ENCODE peak calls at places on chromosomes 3 and 15, in four cellular contexts. One of them, this sample, is unnamed.

GRCh38 chr3:119146578-119147375 is 812 bp downstream of the TEX55 start:
- DNase-seq in choroid plexus epithelial cell: no peak
- DNase-seq in upper lobe of right lung: no peak
- DNase-seq in AG09309: no peak
- DNase-seq in this sample: no peak

GRCh38 chr3:3800685-3801509 is 1.7 kb downstream of the LRRN1 start:
- DNase-seq in upper lobe of right lung: peak
- DNase-seq in AG09309: no peak
- DNase-seq in choroid plexus epithelial cell: no peak
- DNase-seq in this sample: no peak

GRCh38 chr3:62161306-62161705 is 212.0 kb downstream of the FEZF2 start:
- DNase-seq in choroid plexus epithelial cell: peak
- DNase-seq in upper lobe of right lung: no peak
- DNase-seq in AG09309: no peak
- DNase-seq in this sample: peak

GRCh38 chr3:197709135-197709534 is 27.6 kb downstream of the RUBCN start:
- DNase-seq in upper lobe of right lung: no peak
- DNase-seq in AG09309: no peak
- DNase-seq in choroid plexus epithelial cell: no peak
- DNase-seq in this sample: no peak

GRCh38 chr3:188664795-188665194 is 507.0 kb upstream of the TPRG1 start:
- DNase-seq in choroid plexus epithelial cell: no peak
- DNase-seq in upper lobe of right lung: no peak
- DNase-seq in AG09309: no peak
- DNase-seq in this sample: no peak

GRCh38 chr15:68470049-68470738 is 38.2 kb upstream of the ITGA11 start:
- DNase-seq in choroid plexus epithelial cell: no peak
- DNase-seq in upper lobe of right lung: no peak
- DNase-seq in AG09309: no peak
- DNase-seq in this sample: no peak

GRCh38 chr15:85687329-85687728 is 107.4 kb downstream of the KLHL25 start:
- DNase-seq in upper lobe of right lung: no peak
- DNase-seq in choroid plexus epithelial cell: no peak
- DNase-seq in AG09309: no peak
- DNase-seq in this sample: no peak

GRCh38 chr3:168165390-168166269 is 69.9 kb upstream of the GOLIM4 start:
- DNase-seq in upper lobe of right lung: no peak
- DNase-seq in AG09309: peak
- DNase-seq in choroid plexus epithelial cell: peak
- DNase-seq in this sample: peak

GRCh38 chr3:183227586-183227985 is 25.5 kb upstream of the B3GNT5 start:
- DNase-seq in choroid plexus epithelial cell: no peak
- DNase-seq in upper lobe of right lung: no peak
- DNase-seq in AG09309: no peak
- DNase-seq in this sample: no peak

GRCh38 chr3:179175358-179175757 is 27.2 kb downstream of the PIK3CA start:
- DNase-seq in upper lobe of right lung: no peak
- DNase-seq in choroid plexus epithelial cell: no peak
- DNase-seq in AG09309: no peak
- DNase-seq in this sample: peak

GRCh38 chr3:194688207-194688711 is 2.6 kb downstream of the FAM43A start:
- DNase-seq in upper lobe of right lung: peak
- DNase-seq in choroid plexus epithelial cell: peak
- DNase-seq in AG09309: no peak
- DNase-seq in this sample: peak

GRCh38 chr3:81743096-81744025 is 18.1 kb downstream of the GBE1 start:
- DNase-seq in upper lobe of right lung: no peak
- DNase-seq in choroid plexus epithelial cell: peak
- DNase-seq in AG09309: peak
- DNase-seq in this sample: peak

GRCh38 chr3:141429371-141430035 is 57.3 kb upstream of the RASA2 start:
- DNase-seq in choroid plexus epithelial cell: no peak
- DNase-seq in upper lobe of right lung: no peak
- DNase-seq in AG09309: no peak
- DNase-seq in this sample: no peak

GRCh38 chr3:18424213-18424861 is 802 bp downstream of the SATB1 start:
- DNase-seq in choroid plexus epithelial cell: no peak
- DNase-seq in upper lobe of right lung: peak
- DNase-seq in AG09309: no peak
- DNase-seq in this sample: no peak

GRCh38 chr3:126149256-126149902 is 31.0 kb downstream of the ALDH1L1 start:
- DNase-seq in upper lobe of right lung: no peak
- DNase-seq in AG09309: no peak
- DNase-seq in choroid plexus epithelial cell: no peak
- DNase-seq in this sample: no peak

GRCh38 chr3:41175365-41175764 is 23.9 kb upstream of the CTNNB1 start:
- DNase-seq in upper lobe of right lung: no peak
- DNase-seq in AG09309: no peak
- DNase-seq in choroid plexus epithelial cell: peak
- DNase-seq in this sample: no peak

GRCh38 chr3:134810850-134811249 is 15.8 kb downstream of the EPHB1 start:
- DNase-seq in AG09309: no peak
- DNase-seq in choroid plexus epithelial cell: no peak
- DNase-seq in upper lobe of right lung: no peak
- DNase-seq in this sample: no peak

GRCh38 chr3:117637666-117638065 is 928.1 kb downstream of the TUSC7 start:
- DNase-seq in choroid plexus epithelial cell: no peak
- DNase-seq in upper lobe of right lung: no peak
- DNase-seq in AG09309: no peak
- DNase-seq in this sample: no peak
- H3K4me3 ChIP-seq in choroid plexus epithelial cell: no peak
- H3K4me3 ChIP-seq in upper lobe of right lung: no peak
- H3K4me3 ChIP-seq in AG09309: no peak
- H3K4me3 ChIP-seq in this sample: no peak

GRCh38 chr3:150216041-150216811 is 191.9 kb upstream of the TSC22D2 start:
- DNase-seq in choroid plexus epithelial cell: peak
- DNase-seq in upper lobe of right lung: no peak
- DNase-seq in AG09309: peak
- DNase-seq in this sample: peak
- TF ChIP-seq CTCF in choroid plexus epithelial cell: peak
- TF ChIP-seq CTCF in upper lobe of right lung: no peak
- TF ChIP-seq CTCF in AG09309: no peak
- TF ChIP-seq CTCF in this sample: peak

DNA sequence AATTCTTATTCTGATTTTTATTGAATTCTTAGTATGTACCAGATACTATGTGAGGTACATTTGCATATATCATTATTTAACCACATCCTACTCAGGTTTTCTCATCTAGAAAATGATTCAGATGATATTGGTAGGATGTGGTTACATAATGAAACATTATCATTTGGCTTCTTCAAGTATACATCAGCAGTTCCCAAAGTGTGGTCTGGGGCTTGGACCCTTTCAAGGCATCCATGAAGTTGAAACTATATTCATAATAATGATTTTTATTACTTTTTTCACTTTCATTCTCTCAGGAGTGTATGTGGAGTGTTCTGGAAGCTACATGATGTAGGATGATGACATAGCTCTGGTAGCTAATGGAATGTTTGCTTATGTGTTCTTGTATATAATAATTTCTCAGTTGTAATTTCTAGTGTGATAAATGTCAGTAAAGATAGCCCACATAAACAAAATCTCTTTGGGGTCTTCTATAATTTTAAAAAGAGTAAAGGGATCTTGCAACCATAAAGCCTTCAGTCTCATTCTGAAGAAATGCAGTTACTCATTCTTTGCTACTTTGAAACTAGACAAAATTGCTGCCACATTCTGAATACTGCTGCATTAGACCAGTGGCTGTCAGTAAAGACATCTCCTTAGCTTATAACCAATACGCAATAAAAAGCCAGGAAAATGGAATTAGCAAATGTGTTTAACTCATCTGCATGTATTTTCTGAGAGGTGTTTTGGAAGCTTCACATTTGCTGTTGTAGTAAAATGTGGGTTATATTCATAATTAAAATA is 95.8 kb downstream of the PPARG start:
- DNase-seq in upper lobe of right lung: no peak
- DNase-seq in AG09309: no peak
- DNase-seq in choroid plexus epithelial cell: peak
- DNase-seq in this sample: no peak
- H3K4me3 ChIP-seq in upper lobe of right lung: no peak
- H3K4me3 ChIP-seq in AG09309: no peak
- H3K4me3 ChIP-seq in choroid plexus epithelial cell: no peak
- H3K4me3 ChIP-seq in this sample: no peak

DNA sequence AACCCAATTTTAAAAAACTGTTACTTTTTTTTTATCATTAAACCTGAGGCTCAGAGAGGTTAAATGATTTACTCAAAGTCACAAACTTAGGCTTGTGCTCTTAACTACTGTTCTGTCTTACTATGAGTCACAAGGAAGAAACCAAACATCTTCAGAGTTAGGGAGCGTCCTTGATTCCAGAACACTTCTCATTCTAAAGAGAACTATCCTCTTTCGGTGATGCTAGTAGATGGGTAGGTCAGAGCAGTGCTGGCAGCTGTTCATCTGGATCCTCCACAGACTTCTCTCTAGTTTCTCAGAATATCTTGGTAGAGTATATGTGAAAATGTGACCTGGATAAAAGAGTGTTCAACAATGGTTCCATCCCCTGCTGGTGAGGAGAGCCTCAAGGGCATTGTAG is 3.3 kb downstream of the ARL6IP5 start:
- DNase-seq in choroid plexus epithelial cell: peak
- DNase-seq in upper lobe of right lung: no peak
- DNase-seq in AG09309: no peak
- DNase-seq in this sample: peak
- TF ChIP-seq CTCF in choroid plexus epithelial cell: peak
- TF ChIP-seq CTCF in upper lobe of right lung: no peak
- TF ChIP-seq CTCF in AG09309: no peak
- TF ChIP-seq CTCF in this sample: peak

GRCh38 chr3:5768546-5768945 is 581.0 kb downstream of the EDEM1 start:
- DNase-seq in AG09309: no peak
- DNase-seq in choroid plexus epithelial cell: no peak
- DNase-seq in upper lobe of right lung: no peak
- DNase-seq in this sample: no peak
- H3K4me3 ChIP-seq in AG09309: no peak
- H3K4me3 ChIP-seq in choroid plexus epithelial cell: no peak
- H3K4me3 ChIP-seq in upper lobe of right lung: no peak
- H3K4me3 ChIP-seq in this sample: no peak

GRCh38 chr3:191051037-191051436 is 148.0 kb upstream of the OSTN start:
- DNase-seq in choroid plexus epithelial cell: peak
- DNase-seq in upper lobe of right lung: no peak
- DNase-seq in AG09309: no peak
- DNase-seq in this sample: peak
- TF ChIP-seq CTCF in choroid plexus epithelial cell: peak
- TF ChIP-seq CTCF in upper lobe of right lung: peak
- TF ChIP-seq CTCF in AG09309: peak
- TF ChIP-seq CTCF in this sample: peak

GRCh38 chr3:128415773-128416577 is 50.7 kb downstream of the DNAJB8 start:
- DNase-seq in choroid plexus epithelial cell: no peak
- DNase-seq in upper lobe of right lung: no peak
- DNase-seq in AG09309: no peak
- DNase-seq in this sample: no peak

GRCh38 chr3:128415110-128415772 is 51.4 kb downstream of the DNAJB8 start:
- DNase-seq in upper lobe of right lung: no peak
- DNase-seq in choroid plexus epithelial cell: no peak
- DNase-seq in AG09309: no peak
- DNase-seq in this sample: no peak

GRCh38 chr3:128419311-128419710 is 47.4 kb downstream of the DNAJB8 start:
- DNase-seq in choroid plexus epithelial cell: no peak
- DNase-seq in upper lobe of right lung: no peak
- DNase-seq in AG09309: no peak
- DNase-seq in this sample: no peak

GRCh38 chr3:128418900-128419299 is 47.8 kb downstream of the DNAJB8 start:
- DNase-seq in AG09309: no peak
- DNase-seq in choroid plexus epithelial cell: no peak
- DNase-seq in upper lobe of right lung: no peak
- DNase-seq in this sample: no peak

DNA sequence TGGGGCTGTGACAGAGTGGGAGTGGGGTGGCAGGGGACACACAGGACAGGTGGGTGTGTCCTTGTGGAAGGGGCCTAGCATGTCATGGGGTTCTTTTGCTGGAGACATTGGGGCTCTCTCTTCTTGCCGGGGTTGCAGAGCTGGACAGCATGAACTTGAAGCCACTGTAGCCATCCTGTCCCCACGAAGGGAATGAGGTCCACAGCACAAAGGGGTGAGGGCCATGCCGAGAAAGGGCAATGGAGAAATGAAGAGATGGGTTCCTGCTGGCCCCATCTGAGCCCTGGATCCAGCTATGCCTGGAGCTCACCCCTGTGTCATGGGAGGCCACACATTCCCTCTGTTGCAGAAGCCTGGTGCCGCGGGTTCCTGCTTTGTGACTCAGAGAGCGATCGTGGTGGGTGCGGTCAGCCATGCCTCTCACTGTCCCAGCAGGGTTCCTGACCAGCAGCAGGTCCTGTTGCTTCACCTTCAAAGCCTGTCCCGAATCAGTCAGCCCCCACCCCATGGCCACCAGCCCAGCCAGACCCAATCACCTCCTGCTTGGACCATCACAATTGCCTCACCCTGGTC is 50.0 kb downstream of the DNAJB8 start:
- DNase-seq in upper lobe of right lung: no peak
- DNase-seq in choroid plexus epithelial cell: peak
- DNase-seq in AG09309: peak
- DNase-seq in this sample: peak
- H3K4me3 ChIP-seq in upper lobe of right lung: no peak
- H3K4me3 ChIP-seq in choroid plexus epithelial cell: no peak
- H3K4me3 ChIP-seq in AG09309: no peak
- H3K4me3 ChIP-seq in this sample: no peak

This sample was measured in fibroblast of the aortic adventitia.